ENCODE peak calls at places on chromosomes 2 and 18, in four cellular contexts. D, Y, M and T are unnamed samples.

GRCh38 chr2:103174711-103175110 is 412.9 kb downstream of the TMEM182 start:
- DNase-seq in D (no peak), Y (no peak), M (no peak), T (no peak)

GRCh38 chr2:56239437-56239836 is 55.6 kb downstream of the CCDC85A start:
- DNase-seq in D (no peak), Y (no peak), M (no peak), T (no peak)

GRCh38 chr2:169095631-169096105 is 26.3 kb downstream of the DHRS9 start:
- DNase-seq in D (no peak), Y (peak), M (peak), T (no peak)

GRCh38 chr2:138846216-138846821 is 66.1 kb upstream of the NXPH2 start:
- DNase-seq in D (no peak), Y (peak), M (peak), T (no peak)

GRCh38 chr2:222442665-222443064 is 18.3 kb downstream of the SGPP2 start:
- DNase-seq in D (no peak), Y (no peak), M (no peak), T (no peak)

GRCh38 chr2:45330617-45331016 is 280.4 kb downstream of the SRBD1 start:
- DNase-seq in D (no peak), Y (no peak), M (no peak), T (no peak)

GRCh38 chr18:47881752-47882455 is 48.6 kb downstream of the SMAD2 start:
- DNase-seq in D (no peak), Y (no peak), M (no peak), T (no peak)

GRCh38 chr18:23302852-23303527 is 150.1 kb upstream of the RIOK3 start:
- DNase-seq in D (no peak), Y (no peak), M (no peak), T (no peak)

GRCh38 chr2:70104231-70105111 is 17.2 kb downstream of the PCBP1 start:
- DNase-seq in D (no peak), Y (peak), M (peak), T (no peak)

GRCh38 chr2:119234021-119235019 is 10.7 kb downstream of the STEAP3 start:
- DNase-seq in D (no peak), Y (peak), M (peak), T (no peak)

GRCh38 chr2:201882353-201883095 is 76.2 kb downstream of the CDK15 start:
- DNase-seq in D (no peak), Y (no peak), M (no peak), T (no peak)

GRCh38 chr2:158619496-158619895 is 162.7 kb downstream of the PKP4 start:
- DNase-seq in D (no peak), Y (no peak), M (no peak), T (no peak)

GRCh38 chr2:20451346-20451745 is 4.5 kb downstream of the RHOB start:
- DNase-seq in D (no peak), Y (no peak), M (no peak), T (no peak)

GRCh38 chr2:103792039-103792438 is 1030.2 kb downstream of the TMEM182 start:
- DNase-seq in D (no peak), Y (no peak), M (no peak), T (no peak)

GRCh38 chr2:151634726-151635467 is 99.4 kb downstream of the NEB start:
- DNase-seq in D (no peak), Y (no peak), M (peak), T (no peak)

GRCh38 chr2:11203480-11203879 is 48.2 kb downstream of the SLC66A3 start:
- DNase-seq in D (no peak), Y (peak), M (no peak), T (no peak)

GRCh38 chr2:233818639-233819621 is 35.4 kb downstream of the HJURP start:
- DNase-seq in D (no peak), Y (no peak), M (no peak), T (no peak)

GRCh38 chr2:122692400-122693083 is 937.1 kb downstream of the TSN start:
- DNase-seq in D (no peak), Y (no peak), M (no peak), T (no peak)

GRCh38 chr2:174138161-174138560 is 110.2 kb downstream of the OLA1 start:
- DNase-seq in D (no peak), Y (peak), M (no peak), T (no peak)

GRCh38 chr2:96175951-96176350 is 30.7 kb upstream of the DUSP2 start:
- DNase-seq in D (no peak), Y (no peak), M (no peak), T (no peak)